ENCODE peak calls at places on chromosomes 4 and X, in eight cellular contexts. U is GM23338, K is mesothelial cell of epicardium, X is HFF-Myc, Z is psoas muscle, G is heart left ventricle, O is mucosa of descending colon, E is dorsolateral prefrontal cortex. A is an unnamed sample.

GRCh38 chr4:108532187-108532586 is 88.2 kb upstream of the RPL34 start:
- DNase-seq in U (no peak), K (no peak), X (no peak), Z (no peak), G (no peak), O (no peak), E (no peak), A (no peak)

GRCh38 chrX:40199704-40200103 is 101.9 kb upstream of the BCOR start:
- DNase-seq in U (no peak), K (no peak), X (no peak), Z (no peak), G (no peak), O (no peak), E (no peak), A (no peak)

GRCh38 chr4:71586087-71586763 is 197.7 kb downstream of the GC start:
- DNase-seq in U (no peak), K (no peak), X (no peak), Z (no peak), G (no peak), O (no peak), E (no peak), A (no peak)

GRCh38 chr4:26144526-26145167 is 176.2 kb upstream of the RBPJ start:
- DNase-seq in U (no peak), K (no peak), X (no peak), Z (no peak), G (no peak), O (no peak), E (no peak), A (no peak)

GRCh38 chr4:87120411-87121162 is 99.8 kb downstream of the KLHL8 start:
- DNase-seq in U (no peak), K (no peak), X (no peak), Z (peak; percentile 74), G (peak; percentile 82), O (peak; percentile 78), E (no peak), A (no peak)

GRCh38 chr4:90996813-90997212 is 869.6 kb downstream of the CCSER1 start:
- DNase-seq in U (no peak), K (no peak), X (no peak), Z (no peak), G (no peak), O (no peak), E (no peak), A (no peak)

GRCh38 chrX:15151267-15152196 is 118.4 kb downstream of the ASB9 start:
- DNase-seq in U (no peak), K (no peak), X (no peak), Z (no peak), G (no peak), O (no peak), E (no peak), A (no peak)

GRCh38 chr4:95251568-95251967 is 297.2 kb downstream of the UNC5C start:
- DNase-seq in U (no peak), K (no peak), X (no peak), Z (no peak), G (no peak), O (no peak), E (no peak), A (no peak)

GRCh38 chr4:113759696-113760093 is 1.8 kb downstream of the CAMK2D start:
- DNase-seq in U (no peak), K (no peak), X (no peak), Z (no peak), G (no peak), O (no peak), E (no peak), A (no peak)

GRCh38 chr4:117385531-117385930 is 300.2 kb upstream of the TRAM1L1 start:
- DNase-seq in U (no peak), K (no peak), X (no peak), Z (no peak), G (no peak), O (no peak), E (no peak), A (no peak)

GRCh38 chr4:72942565-72942964 is 127.0 kb downstream of the COX18 start:
- DNase-seq in U (no peak), K (no peak), X (no peak), Z (no peak), G (no peak), O (no peak), E (no peak), A (no peak)

GRCh38 chr4:96784336-96784735 is 944.4 kb downstream of the PDHA2 start:
- DNase-seq in U (no peak), K (no peak), X (no peak), Z (no peak), G (no peak), O (no peak), E (no peak), A (no peak)

GRCh38 chr4:31370866-31371465 is 650.8 kb downstream of the PCDH7 start:
- DNase-seq in U (peak; percentile 83), K (no peak), X (peak; percentile 9), Z (no peak), G (no peak), O (peak; percentile 12), E (no peak), A (no peak)

GRCh38 chrX:40172169-40172979 is 74.6 kb upstream of the BCOR start:
- DNase-seq in U (peak; percentile 38), K (peak; percentile 54), X (no peak), Z (peak; percentile 84), G (peak; percentile 85), O (peak; percentile 68), E (peak; percentile 52), A (no peak)

GRCh38 chr4:5276475-5277045 is 225.3 kb downstream of the STK32B start:
- DNase-seq in U (no peak), K (no peak), X (no peak), Z (no peak), G (no peak), O (no peak), E (no peak), A (no peak)

GRCh38 chr4:126223784-126224407 is 909.1 kb downstream of the FAT4 start:
- DNase-seq in U (peak; percentile 39), K (no peak), X (no peak), Z (no peak), G (no peak), O (no peak), E (no peak), A (no peak)

GRCh38 chr4:133320576-133321170 is 171.6 kb downstream of the PCDH10 start:
- DNase-seq in U (peak; percentile 60), K (no peak), X (no peak), Z (no peak), G (no peak), O (peak; percentile 3), E (no peak), A (peak; percentile 26)
- TF ChIP-seq CTCF in U (peak; percentile 78), K (peak; percentile 77), X (peak; percentile 36), Z (peak; percentile 18), G (peak; percentile 37), O (no peak), E (peak; percentile 55), A (peak; percentile 73)

DNA sequence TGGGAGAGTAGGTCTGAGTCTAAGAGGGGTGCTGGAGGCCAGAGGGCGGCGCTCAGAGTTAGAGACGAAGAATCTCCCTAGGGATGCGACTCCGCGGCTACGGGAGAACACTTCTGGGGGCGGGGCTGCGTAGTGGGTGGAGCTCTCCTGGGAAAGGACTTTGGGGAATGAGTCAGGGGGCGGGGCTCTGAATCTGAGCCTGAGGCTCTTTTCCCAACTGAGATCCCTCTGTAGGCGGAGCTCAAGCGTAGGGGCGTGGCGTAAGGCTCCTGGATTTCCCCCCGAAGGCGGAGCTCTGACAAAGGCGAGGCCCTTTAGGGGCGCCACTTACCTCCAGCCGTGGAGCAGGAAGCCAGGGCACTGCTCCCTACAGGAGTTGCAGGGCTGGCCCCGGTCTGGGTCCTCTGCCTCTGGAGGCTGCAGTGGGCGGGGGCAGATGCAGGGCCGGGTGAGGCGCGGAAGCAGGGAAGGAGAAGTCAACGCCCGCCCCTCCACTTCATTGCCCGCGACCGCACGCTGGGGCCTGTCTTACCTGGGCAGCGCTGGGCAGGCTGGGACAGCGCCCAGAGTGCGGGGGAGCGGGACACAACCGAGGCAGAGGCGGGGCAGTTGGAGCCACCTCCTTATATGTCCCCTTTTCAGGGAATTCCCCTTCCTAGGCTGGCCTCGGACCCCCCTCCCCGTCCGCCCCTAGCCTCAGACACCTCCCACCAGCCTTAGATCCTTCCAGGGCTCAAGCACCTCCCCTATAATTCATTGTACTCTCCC is 1.7 kb downstream of the PRICKLE3 start:
- DNase-seq in U (peak; percentile 97), K (peak; percentile 90), X (peak; percentile 76), Z (peak; percentile 94), G (peak; percentile 95), O (peak; percentile 97), E (peak; percentile 54), A (no peak)
- TF ChIP-seq CTCF in U (no peak), K (no peak), X (no peak), Z (no peak), G (no peak), O (no peak), E (no peak), A (no peak)

GRCh38 chr4:18397681-18398080 is 376.1 kb upstream of the LCORL start:
- DNase-seq in U (peak; percentile 9), K (no peak), X (no peak), Z (no peak), G (no peak), O (no peak), E (no peak), A (no peak)

GRCh38 chr4:18401435-18401834 is 379.9 kb upstream of the LCORL start:
- DNase-seq in U (no peak), K (no peak), X (no peak), Z (no peak), G (no peak), O (peak; percentile 3), E (no peak), A (no peak)

GRCh38 chr4:18401868-18402267 is 380.3 kb upstream of the LCORL start:
- DNase-seq in U (no peak), K (no peak), X (no peak), Z (no peak), G (no peak), O (peak; percentile 6), E (no peak), A (no peak)

GRCh38 chr4:18394656-18395055 is 373.1 kb upstream of the LCORL start:
- DNase-seq in U (no peak), K (no peak), X (no peak), Z (no peak), G (no peak), O (no peak), E (no peak), A (no peak)

DNA sequence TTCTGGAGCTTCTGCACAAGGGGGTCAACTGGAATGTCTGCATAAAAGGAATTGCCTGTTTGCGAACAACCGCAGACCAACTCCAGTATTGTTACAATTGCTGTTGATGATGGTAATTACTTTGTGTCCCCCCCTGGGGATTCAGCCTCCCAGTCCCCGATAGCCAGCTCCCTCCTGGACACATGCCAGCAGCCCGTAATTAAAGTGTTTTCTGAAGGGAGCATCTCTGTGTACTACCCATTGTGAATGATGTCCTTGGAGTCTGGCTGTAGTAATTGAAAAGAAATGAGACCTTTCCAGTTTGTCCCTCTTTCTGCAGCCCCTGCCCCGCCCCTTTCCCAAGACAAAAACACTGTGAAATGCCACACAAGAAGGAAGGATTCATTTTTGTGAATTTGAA is 377.1 kb upstream of the LCORL start:
- DNase-seq in U (peak; percentile 4), K (no peak), X (no peak), Z (no peak), G (no peak), O (no peak), E (no peak), A (no peak)
- TF ChIP-seq CTCF in U (no peak), K (no peak), X (no peak), Z (no peak), G (no peak), O (no peak), E (no peak), A (no peak)

DNA sequence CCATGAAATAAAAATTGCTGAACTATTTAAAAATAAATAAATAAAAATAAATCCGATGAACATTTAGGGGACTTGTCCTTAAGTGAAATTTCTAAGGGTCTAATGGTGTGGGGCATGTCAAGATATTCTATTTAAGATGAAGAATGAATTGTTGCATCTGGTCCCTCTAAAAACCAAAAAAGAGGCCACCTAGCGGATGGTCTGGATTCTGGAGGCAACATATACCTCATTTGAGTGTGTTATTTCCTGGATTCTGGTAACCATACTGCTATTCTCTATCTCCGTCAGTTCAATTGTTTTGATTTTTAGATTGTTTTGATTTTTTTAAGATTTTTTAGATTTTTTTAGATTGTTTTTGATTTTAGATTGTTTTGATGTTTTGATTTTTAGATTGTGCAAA is 28.3 kb downstream of the AGTR2 start:
- DNase-seq in U (peak; percentile 22), K (no peak), X (no peak), Z (no peak), G (no peak), O (no peak), E (no peak), A (no peak)
- TF ChIP-seq CTCF in U (peak; percentile 47), K (no peak), X (no peak), Z (no peak), G (no peak), O (no peak), E (no peak), A (peak; percentile 5)